ENCODE peak calls at places on chromosomes 4 and X, in seven cellular contexts. One of them, this sample, is unnamed.

GRCh38 chrX:111784667-111785066 is 91.3 kb upstream of the TRPC5OS start:
- DNase-seq in A549: no peak
- DNase-seq in naive B cell: no peak
- DNase-seq in fibroblast of the conjunctiva: no peak
- DNase-seq in activated gamma-delta T cell treated with Interleukin-2 at 50 U/mL for 16 hours: no peak
- DNase-seq in hippocampal formation: no peak
- DNase-seq in Caco-2: no peak
- DNase-seq in this sample: no peak

GRCh38 chrX:13029341-13029740 is 15.1 kb downstream of the FAM9C start:
- DNase-seq in Caco-2: no peak
- DNase-seq in fibroblast of the conjunctiva: no peak
- DNase-seq in activated gamma-delta T cell treated with Interleukin-2 at 50 U/mL for 16 hours: no peak
- DNase-seq in hippocampal formation: no peak
- DNase-seq in A549: peak; percentile 44
- DNase-seq in naive B cell: no peak
- DNase-seq in this sample: no peak

GRCh38 chr4:97498875-97499274 is 644.4 kb downstream of the STPG2 start:
- DNase-seq in fibroblast of the conjunctiva: no peak
- DNase-seq in activated gamma-delta T cell treated with Interleukin-2 at 50 U/mL for 16 hours: no peak
- DNase-seq in hippocampal formation: no peak
- DNase-seq in naive B cell: no peak
- DNase-seq in A549: peak; percentile 1
- DNase-seq in Caco-2: no peak
- DNase-seq in this sample: no peak

GRCh38 chrX:144791298-144791697 is 456.0 kb upstream of the SPANXN1 start:
- DNase-seq in A549: no peak
- DNase-seq in fibroblast of the conjunctiva: no peak
- DNase-seq in activated gamma-delta T cell treated with Interleukin-2 at 50 U/mL for 16 hours: no peak
- DNase-seq in Caco-2: no peak
- DNase-seq in hippocampal formation: no peak
- DNase-seq in naive B cell: no peak
- DNase-seq in this sample: no peak

GRCh38 chr4:65495439-65495838 is 174.8 kb downstream of the EPHA5 start:
- DNase-seq in fibroblast of the conjunctiva: no peak
- DNase-seq in naive B cell: no peak
- DNase-seq in hippocampal formation: no peak
- DNase-seq in activated gamma-delta T cell treated with Interleukin-2 at 50 U/mL for 16 hours: no peak
- DNase-seq in A549: no peak
- DNase-seq in Caco-2: no peak
- DNase-seq in this sample: no peak

GRCh38 chr4:188037003-188037713 is 41.6 kb downstream of the ZFP42 start:
- DNase-seq in naive B cell: no peak
- DNase-seq in hippocampal formation: no peak
- DNase-seq in A549: no peak
- DNase-seq in activated gamma-delta T cell treated with Interleukin-2 at 50 U/mL for 16 hours: no peak
- DNase-seq in fibroblast of the conjunctiva: no peak
- DNase-seq in Caco-2: no peak
- DNase-seq in this sample: no peak

GRCh38 chr4:112973897-112974296 is 75.6 kb upstream of the ANK2 start:
- DNase-seq in hippocampal formation: no peak
- DNase-seq in fibroblast of the conjunctiva: no peak
- DNase-seq in A549: no peak
- DNase-seq in Caco-2: no peak
- DNase-seq in naive B cell: no peak
- DNase-seq in activated gamma-delta T cell treated with Interleukin-2 at 50 U/mL for 16 hours: no peak
- DNase-seq in this sample: no peak

GRCh38 chr4:180913750-180914149 is 1329.5 kb upstream of the TENM3 start:
- DNase-seq in Caco-2: no peak
- DNase-seq in A549: no peak
- DNase-seq in fibroblast of the conjunctiva: no peak
- DNase-seq in activated gamma-delta T cell treated with Interleukin-2 at 50 U/mL for 16 hours: no peak
- DNase-seq in naive B cell: no peak
- DNase-seq in hippocampal formation: no peak
- DNase-seq in this sample: no peak

GRCh38 chrX:104742345-104742744 is 176.3 kb downstream of the IL1RAPL2 start:
- DNase-seq in activated gamma-delta T cell treated with Interleukin-2 at 50 U/mL for 16 hours: no peak
- DNase-seq in naive B cell: no peak
- DNase-seq in Caco-2: no peak
- DNase-seq in A549: no peak
- DNase-seq in fibroblast of the conjunctiva: no peak
- DNase-seq in hippocampal formation: no peak
- DNase-seq in this sample: no peak

GRCh38 chr4:105895609-105896460 is 564 bp downstream of the NPNT start:
- DNase-seq in A549: peak; percentile 6
- DNase-seq in hippocampal formation: no peak
- DNase-seq in naive B cell: no peak
- DNase-seq in Caco-2: peak; percentile 57
- DNase-seq in activated gamma-delta T cell treated with Interleukin-2 at 50 U/mL for 16 hours: no peak
- DNase-seq in fibroblast of the conjunctiva: no peak
- DNase-seq in this sample: no peak

This sample was measured in HFF-Myc.